ENCODE peak calls at places on chromosomes 12 and 14, in seven cellular contexts. X is spleen; Y is body of pancreas; L is aorta; Q is esophagus squamous epithelium; V is sigmoid colon; T is CD8-positive, alpha-beta T cell. A is an unnamed sample. For H3K4me1 and H3K9me3, the result is how much of the 10 kb centered on the place peaks cover.

GRCh38 chr12:27940756-27941402 is 31.7 kb downstream of the PTHLH start:
- DNase-seq in T (peak), V (peak), X (peak), Q (peak), L (peak), Y (peak), A (peak)

GRCh38 chr12:124696689-124697476 is 129.5 kb upstream of the NCOR2 start:
- DNase-seq in X (no peak), T (no peak), Y (no peak), Q (no peak), V (no peak), L (no peak), A (no peak)

GRCh38 chr12:34392741-34393085 is 370.4 kb downstream of the ALG10 start:
- DNase-seq in T (peak), Y (no peak), Q (no peak), L (peak), V (peak), X (peak), A (no peak)

GRCh38 chr14:91614187-91614586 is 104.1 kb upstream of the PPP4R3A start:
- DNase-seq in V (no peak), T (no peak), L (no peak), Y (no peak), Q (no peak), X (no peak), A (no peak)

GRCh38 chr14:103576371-103577024 is 13.7 kb downstream of the COA8 start:
- DNase-seq in T (no peak), Q (no peak), V (peak), Y (peak), X (peak), L (peak), A (peak)

GRCh38 chr12:96208801-96209534 is 14.8 kb downstream of the ELK3 start:
- DNase-seq in V (no peak), X (peak), Q (no peak), L (no peak), Y (no peak), T (no peak), A (no peak)

GRCh38 chr12:124327362-124328043 is 32.6 kb downstream of the RFLNA start:
- DNase-seq in Q (no peak), V (no peak), Y (no peak), X (no peak), L (no peak), T (no peak), A (no peak)

GRCh38 chr12:82730832-82731497 is 44.3 kb downstream of the TMTC2 start:
- DNase-seq in Q (no peak), L (no peak), V (no peak), X (no peak), Y (no peak), T (no peak), A (no peak)

GRCh38 chr14:95040723-95041476 is 116.4 kb downstream of the DICER1 start:
- DNase-seq in Q (no peak), L (no peak), Y (no peak), X (peak), V (peak), T (no peak), A (no peak)

GRCh38 chr12:14840616-14841015 is 2.7 kb downstream of the ART4 start:
- DNase-seq in V (no peak), T (no peak), Q (no peak), L (no peak), Y (no peak), X (no peak), A (no peak)

GRCh38 chr12:12190087-12190809 is 76.6 kb downstream of the LRP6 start:
- DNase-seq in X (no peak), Q (no peak), T (no peak), Y (no peak), V (no peak), L (no peak), A (no peak)

GRCh38 chr12:112468041-112468440 is 49.3 kb downstream of the PTPN11 start:
- DNase-seq in V (no peak), Q (no peak), X (no peak), T (no peak), Y (no peak), L (no peak), A (no peak)

GRCh38 chr12:112843272-112843671 is 51.7 kb downstream of the RPH3A start:
- DNase-seq in L (no peak), Q (no peak), X (no peak), Y (no peak), V (no peak), T (no peak), A (no peak)

GRCh38 chr12:54053625-54054441 is at the start of gene HOXC4:
- DNase-seq in Q (no peak), V (no peak), Y (no peak), L (no peak), X (no peak), T (peak), A (peak)

GRCh38 chr12:121579981-121580868 is 598 bp downstream of the KDM2B start:
- DNase-seq in Y (peak), Q (peak), T (peak), X (peak), L (peak), V (peak), A (peak)

GRCh38 chr12:87828384-87828973 is 200.7 kb downstream of the C12orf50 start:
- DNase-seq in Y (no peak), V (no peak), T (no peak), L (no peak), Q (no peak), X (no peak), A (no peak)

GRCh38 chr12:113891167-113891692 is 74.9 kb downstream of the RBM19 start:
- DNase-seq in L (no peak), X (no peak), Y (no peak), T (no peak), V (no peak), Q (no peak), A (no peak)

GRCh38 chr14:20802341-20803084 is at the start of gene RNASE1:
- DNase-seq in Q (no peak), T (no peak), X (no peak), V (peak), Y (peak), L (no peak), A (no peak)

GRCh38 chr12:116582610-116583009 is 23.4 kb downstream of the MAP1LC3B2 start:
- DNase-seq in T (no peak), X (no peak), V (no peak), L (no peak), Y (no peak), Q (no peak), A (no peak)

GRCh38 chr14:68660495-68660894 is 132.4 kb downstream of the ZFP36L1 start:
- DNase-seq in V (peak), X (no peak), Y (no peak), L (no peak), Q (no peak), T (no peak), A (no peak)

GRCh38 chr12:46268349-46268616 is 560 bp downstream of the SLC38A1 start:
- DNase-seq in Q (no peak), X (peak), L (peak), Y (no peak), V (no peak), T (no peak), A (no peak)

GRCh38 chr14:90698379-90698869 is 117.8 kb downstream of the TTC7B start:
- DNase-seq in V (peak), X (no peak), L (no peak), Y (peak), T (no peak), Q (no peak), A (no peak)

GRCh38 chr14:83425138-83425537 is 1891.5 kb upstream of the SEL1L start:
- DNase-seq in V (no peak), T (no peak), X (no peak), Q (no peak), Y (no peak), L (no peak), A (no peak)

GRCh38 chr14:92794547-92794941 is 439 bp downstream of the GOLGA5 start:
- DNase-seq in T (no peak), V (peak), L (no peak), X (no peak), Q (no peak), Y (no peak), A (no peak)

GRCh38 chr14:58138065-58138718 is 13.8 kb downstream of the ARMH4 start:
- DNase-seq in T (no peak), L (no peak), Q (no peak), V (no peak), Y (no peak), X (no peak), A (no peak)

GRCh38 chr12:31000751-31001150 is 72.9 kb upstream of the DDX11 start:
- DNase-seq in X (peak), Q (no peak), V (no peak), L (peak), T (no peak), Y (no peak), A (peak)

GRCh38 chr12:96371787-96372699 is 28.2 kb downstream of the CDK17 start:
- DNase-seq in Y (no peak), X (no peak), T (no peak), L (no peak), V (no peak), Q (no peak), A (peak)

GRCh38 chr12:100753837-100754236 is 40.7 kb upstream of the ANO4 start:
- DNase-seq in Q (no peak), T (no peak), V (no peak), Y (no peak), X (no peak), L (no peak), A (no peak)

GRCh38 chr14:22520235-22520634 is 68.8 kb downstream of the DAD1 start:
- DNase-seq in T (no peak), X (no peak), V (no peak), Y (no peak), Q (no peak), L (no peak), A (no peak)

GRCh38 chr12:61302282-61302681 is 957.9 kb upstream of the USP15 start:
- DNase-seq in T (no peak), Y (no peak), Q (no peak), L (no peak), X (no peak), V (no peak), A (no peak)

GRCh38 chr12:79374543-79374942 is 316.2 kb downstream of the PAWR start:
- DNase-seq in T (no peak), Y (no peak), Q (no peak), X (no peak), V (no peak), L (no peak), A (no peak)

GRCh38 chr14:88026890-88027289 is 22.0 kb downstream of the GPR65 start:
- DNase-seq in Y (no peak), V (no peak), X (no peak), L (no peak), T (no peak), Q (no peak), A (no peak)

GRCh38 chr12:103680591-103681065 is 93.6 kb downstream of the STAB2 start:
- DNase-seq in X (no peak), V (no peak), Y (no peak), L (no peak), Q (no peak), T (no peak), A (no peak)

GRCh38 chr12:51389302-51389999 is 1.8 kb downstream of the GALNT6 start:
- DNase-seq in Q (no peak), X (no peak), T (peak), L (peak), V (no peak), Y (no peak), A (no peak)

GRCh38 chr12:55712700-55713415 is 3.0 kb upstream of the BLOC1S1 start:
- DNase-seq in L (peak), X (peak), Y (no peak), T (no peak), Q (no peak), V (no peak), A (no peak)
- H3K4me1 ChIP-seq in L (under half), X (under half), Y (under half), T (under half), Q (under half), V (half or more), A (under half)

DNA sequence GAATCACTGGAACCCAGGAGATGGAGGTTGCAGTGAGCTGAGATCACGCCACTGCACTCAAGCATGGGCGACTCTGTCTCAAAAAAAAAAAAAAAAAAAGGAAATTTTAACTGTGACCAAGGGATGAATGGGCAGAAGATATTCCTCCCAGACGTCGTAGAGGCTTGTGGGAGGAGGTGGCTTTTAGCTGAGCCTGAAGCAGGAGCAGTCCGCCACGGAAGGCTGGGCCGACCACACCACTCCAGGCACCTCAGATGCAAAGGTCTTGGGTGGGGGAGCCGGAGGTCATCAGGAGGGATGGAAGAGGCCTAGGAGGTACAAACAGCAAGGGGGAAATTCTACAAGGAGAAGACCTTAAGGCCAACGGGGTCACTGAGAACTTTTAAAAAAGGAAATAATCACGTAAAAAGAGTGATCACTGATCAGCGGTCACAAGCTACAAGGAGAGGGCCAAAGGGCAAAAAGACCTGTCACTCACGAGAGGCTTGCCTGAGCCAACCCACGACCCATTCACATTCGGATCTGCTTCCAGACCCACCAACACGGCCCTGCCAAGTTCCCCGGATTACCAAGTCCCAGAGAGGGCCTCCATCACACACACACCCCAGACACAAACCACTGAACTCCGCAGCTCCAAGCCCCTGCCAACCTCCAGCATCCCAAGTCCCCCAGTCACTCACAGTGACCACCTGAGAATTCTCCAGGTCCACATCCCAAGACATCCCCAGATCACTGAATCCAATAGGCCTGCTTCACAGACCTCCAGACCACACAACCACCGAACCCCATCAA is 3.5 kb downstream of the ZNF605 start:
- DNase-seq in Q (no peak), V (no peak), X (peak), T (no peak), L (no peak), Y (no peak), A (no peak)
- H3K9me3 ChIP-seq in Q (under half), V (under half), X (half or more), T (under half), L (under half), Y (under half), A (under half)

DNA sequence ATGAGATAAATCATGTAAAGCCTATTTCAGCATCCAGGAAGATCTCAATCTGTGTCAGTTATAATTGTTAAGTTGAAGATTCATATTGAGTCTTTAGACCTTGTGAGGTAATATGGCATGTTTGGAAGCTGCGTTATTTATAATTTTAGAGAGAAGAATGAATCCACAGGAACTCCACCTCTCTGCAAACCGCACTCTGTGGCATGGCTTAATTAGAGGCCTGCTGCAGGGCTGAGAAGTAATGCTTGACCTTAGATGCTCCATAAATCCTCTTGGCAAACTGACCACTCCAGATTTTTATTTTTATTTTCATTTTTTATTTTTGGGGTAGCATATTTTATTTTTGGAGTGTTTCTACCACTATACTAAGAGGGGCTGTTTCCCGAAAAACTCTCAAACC is 28.8 kb downstream of the BCAT1 start:
- DNase-seq in L (no peak), V (no peak), X (no peak), Q (no peak), T (no peak), Y (no peak), A (no peak)
- H3K4me3 ChIP-seq in L (no peak), V (no peak), X (no peak), Q (no peak), T (no peak), Y (no peak), A (no peak)

DNA sequence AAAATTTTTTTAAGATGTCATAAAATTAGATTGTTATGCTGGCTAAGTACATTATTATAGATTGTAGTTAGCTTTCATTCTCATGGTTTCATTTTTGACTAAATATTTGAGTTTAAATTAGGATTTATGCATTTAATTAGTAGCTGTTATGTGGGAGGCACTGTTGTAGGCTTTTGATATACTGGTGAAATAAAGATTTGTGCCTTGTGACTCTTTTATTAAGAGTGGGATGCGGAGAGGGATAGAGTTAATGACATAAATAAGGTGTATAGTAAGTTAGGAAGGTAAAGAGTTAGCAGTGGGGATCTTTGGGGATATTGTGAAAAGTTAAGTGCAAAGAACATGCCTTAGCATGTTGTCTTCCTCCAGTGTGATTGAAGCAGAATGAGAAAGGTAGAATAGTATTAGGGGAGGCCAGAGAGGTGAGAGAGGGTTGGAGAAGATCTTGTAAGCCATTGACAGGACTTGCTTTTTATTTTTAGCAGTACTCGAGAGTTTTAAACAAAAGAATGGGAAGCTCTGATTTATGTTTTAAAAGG is 8.8 kb downstream of the ARHGAP5 start:
- DNase-seq in Y (no peak), V (no peak), X (no peak), T (no peak), Q (no peak), L (no peak), A (no peak)
- H3K4me1 ChIP-seq in Y (under half), V (half or more), X (half or more), T (under half), Q (under half), L (under half), A (under half)